ENCODE peak calls at places on chromosomes 13 and 19, in nine cellular contexts. E is PC-9, P is body of pancreas, A is foreskin fibroblast, J is neural crest cell, S is upper lobe of left lung, Q is A673, N is ovary, V is GM23338. B is an unnamed sample.

GRCh38 chr19:16076958-16077611 is 790 bp downstream of the TPM4 start:
- DNase-seq in E (no peak), P (peak), A (peak), J (no peak), S (peak), Q (peak), N (peak), V (peak), B (peak)

GRCh38 chr13:34247596-34247995 is 429.6 kb downstream of the RFC3 start:
- DNase-seq in E (no peak), P (no peak), A (no peak), J (no peak), S (no peak), Q (no peak), N (no peak), V (no peak), B (no peak)

GRCh38 chr19:10921199-10921879 is 7.1 kb downstream of the YIPF2 start:
- DNase-seq in E (no peak), P (no peak), A (no peak), J (no peak), S (peak), Q (no peak), N (no peak), V (no peak), B (no peak)

GRCh38 chr13:50646070-50646469 is 197.4 kb downstream of the DLEU7 start:
- DNase-seq in E (no peak), P (no peak), A (peak), J (no peak), S (no peak), Q (no peak), N (no peak), V (no peak), B (no peak)

GRCh38 chr19:45211751-45212381 is 33.3 kb downstream of the BLOC1S3 start:
- DNase-seq in E (no peak), P (peak), A (no peak), J (no peak), S (peak), Q (no peak), N (no peak), V (no peak), B (no peak)

GRCh38 chr19:40599331-40600085 is 1.7 kb upstream of the LTBP4 start:
- DNase-seq in E (no peak), P (no peak), A (peak), J (no peak), S (peak), Q (peak), N (peak), V (peak), B (no peak)

GRCh38 chr19:6744381-6745288 is 5.2 kb downstream of the TRIP10 start:
- DNase-seq in E (peak), P (peak), A (peak), J (no peak), S (peak), Q (peak), N (peak), V (no peak), B (no peak)

GRCh38 chr19:55165952-55166529 is 372 bp downstream of the DNAAF3 start:
- DNase-seq in E (peak), P (peak), A (peak), J (peak), S (peak), Q (peak), N (peak), V (peak), B (peak)

GRCh38 chr19:47428177-47428894 is 9.0 kb upstream of the MEIS3 start:
- DNase-seq in E (peak), P (peak), A (peak), J (peak), S (no peak), Q (peak), N (peak), V (peak), B (peak)

GRCh38 chr13:45340422-45341033 is 455 bp downstream of the TPT1 start:
- DNase-seq in E (peak), P (peak), A (peak), J (peak), S (peak), Q (peak), N (peak), V (peak), B (peak)
- TF ChIP-seq CTCF in E (peak), P (peak), A (peak), J (peak), S (peak), Q (peak), N (peak), V (peak), B (peak)

GRCh38 chr13:80360298-80360827 is 19.4 kb upstream of the SPRY2 start:
- DNase-seq in E (no peak), P (no peak), A (no peak), J (no peak), S (no peak), Q (peak), N (no peak), V (no peak), B (no peak)

GRCh38 chr13:80362488-80362887 is 21.6 kb upstream of the SPRY2 start:
- DNase-seq in E (no peak), P (no peak), A (no peak), J (no peak), S (no peak), Q (no peak), N (no peak), V (no peak), B (no peak)

GRCh38 chr13:80363890-80364503 is 23.1 kb upstream of the SPRY2 start:
- DNase-seq in E (no peak), P (no peak), A (peak), J (no peak), S (no peak), Q (peak), N (no peak), V (peak), B (no peak)

GRCh38 chr13:80361298-80361697 is 20.4 kb upstream of the SPRY2 start:
- DNase-seq in E (no peak), P (no peak), A (no peak), J (no peak), S (no peak), Q (no peak), N (no peak), V (no peak), B (no peak)

GRCh38 chr13:80361883-80362327 is 21.0 kb upstream of the SPRY2 start:
- DNase-seq in E (no peak), P (no peak), A (no peak), J (peak), S (no peak), Q (peak), N (no peak), V (peak), B (no peak)
- TF ChIP-seq CTCF in E (no peak), P (no peak), A (no peak), J (no peak), S (no peak), Q (peak), N (no peak), V (peak), B (no peak)

GRCh38 chr13:51768976-51769375 is 35.0 kb downstream of the DHRS12 start:
- DNase-seq in E (no peak), P (no peak), A (no peak), J (no peak), S (peak), Q (no peak), N (no peak), V (no peak), B (no peak)

GRCh38 chr13:51769455-51770127 is 34.4 kb downstream of the DHRS12 start:
- DNase-seq in E (no peak), P (peak), A (no peak), J (no peak), S (peak), Q (no peak), N (peak), V (no peak), B (no peak)

GRCh38 chr13:51767100-51767499 is 36.9 kb downstream of the DHRS12 start:
- DNase-seq in E (no peak), P (no peak), A (no peak), J (no peak), S (no peak), Q (peak), N (no peak), V (peak), B (peak)

GRCh38 chr13:51770160-51770559 is 33.8 kb downstream of the DHRS12 start:
- DNase-seq in E (no peak), P (peak), A (no peak), J (no peak), S (no peak), Q (no peak), N (no peak), V (no peak), B (no peak)

GRCh38 chr13:51768378-51768921 is 35.5 kb downstream of the DHRS12 start:
- DNase-seq in E (no peak), P (no peak), A (no peak), J (no peak), S (no peak), Q (no peak), N (no peak), V (peak), B (no peak)
- TF ChIP-seq CTCF in E (no peak), P (no peak), A (no peak), J (peak), S (no peak), Q (peak), N (no peak), V (peak), B (peak)

GRCh38 chr13:22569830-22570229 is 610.9 kb upstream of the SGCG start:
- DNase-seq in E (no peak), P (no peak), A (no peak), J (no peak), S (no peak), Q (no peak), N (no peak), V (no peak), B (no peak)
- TF ChIP-seq CTCF in E (no peak), P (no peak), A (no peak), J (peak), S (no peak), Q (no peak), N (no peak), V (no peak), B (no peak)

B was measured in endothelial cell.